ENCODE peak calls at places on chromosomes 3 and 15, in four cellular contexts. One of them, this sample, is unnamed.

GRCh38 chr3:16322189-16322588 is 57.2 kb downstream of the OXNAD1 start:
- DNase-seq in H9: no peak
- DNase-seq in left ventricle myocardium inferior: no peak
- DNase-seq in HFF-Myc: no peak
- DNase-seq in this sample: no peak

GRCh38 chr15:64205202-64205601 is 42.4 kb upstream of the PPIB start:
- DNase-seq in H9: no peak
- DNase-seq in left ventricle myocardium inferior: no peak
- DNase-seq in HFF-Myc: no peak
- DNase-seq in this sample: no peak

GRCh38 chr3:98784666-98785600 is 21.8 kb downstream of the ST3GAL6 start:
- DNase-seq in H9: no peak
- DNase-seq in left ventricle myocardium inferior: no peak
- DNase-seq in HFF-Myc: no peak
- DNase-seq in this sample: no peak

GRCh38 chr3:35744419-35744818 is 105.1 kb downstream of the ARPP21 start:
- DNase-seq in H9: peak
- DNase-seq in left ventricle myocardium inferior: no peak
- DNase-seq in HFF-Myc: no peak
- DNase-seq in this sample: no peak

GRCh38 chr3:100023150-100023549 is 91.2 kb downstream of the FILIP1L start:
- DNase-seq in H9: no peak
- DNase-seq in left ventricle myocardium inferior: no peak
- DNase-seq in HFF-Myc: no peak
- DNase-seq in this sample: no peak

GRCh38 chr3:58659051-58659675 is 7.4 kb downstream of the FAM3D start:
- DNase-seq in H9: peak
- DNase-seq in left ventricle myocardium inferior: no peak
- DNase-seq in HFF-Myc: no peak
- DNase-seq in this sample: no peak

GRCh38 chr3:126545544-126545943 is 13.2 kb downstream of the C3orf22 start:
- DNase-seq in H9: peak
- DNase-seq in left ventricle myocardium inferior: no peak
- DNase-seq in HFF-Myc: no peak
- DNase-seq in this sample: no peak

GRCh38 chr3:88617283-88617682 is 467.5 kb downstream of the C3orf38 start:
- DNase-seq in H9: no peak
- DNase-seq in left ventricle myocardium inferior: no peak
- DNase-seq in HFF-Myc: no peak
- DNase-seq in this sample: no peak

GRCh38 chr15:43920815-43921214 is 94.0 kb downstream of the WDR76 start:
- DNase-seq in H9: no peak
- DNase-seq in left ventricle myocardium inferior: no peak
- DNase-seq in HFF-Myc: no peak
- DNase-seq in this sample: no peak

GRCh38 chr3:186311431-186311830 is 50.6 kb downstream of the DGKG start:
- DNase-seq in H9: no peak
- DNase-seq in left ventricle myocardium inferior: no peak
- DNase-seq in HFF-Myc: no peak
- DNase-seq in this sample: no peak

GRCh38 chr15:71301958-71302621 is 186.8 kb downstream of the THSD4 start:
- DNase-seq in H9: no peak
- DNase-seq in left ventricle myocardium inferior: no peak
- DNase-seq in HFF-Myc: no peak
- DNase-seq in this sample: no peak

GRCh38 chr3:119524931-119525662 is 26.8 kb downstream of the TIMMDC1 start:
- DNase-seq in H9: peak
- DNase-seq in left ventricle myocardium inferior: no peak
- DNase-seq in HFF-Myc: no peak
- DNase-seq in this sample: no peak

GRCh38 chr3:186108106-186108940 is 566 bp downstream of the ETV5 start:
- DNase-seq in H9: peak
- DNase-seq in left ventricle myocardium inferior: peak
- DNase-seq in HFF-Myc: no peak
- DNase-seq in this sample: peak

GRCh38 chr3:61788623-61789507 is 227.5 kb downstream of the PTPRG start:
- DNase-seq in H9: no peak
- DNase-seq in left ventricle myocardium inferior: no peak
- DNase-seq in HFF-Myc: no peak
- DNase-seq in this sample: no peak

GRCh38 chr3:123712077-123712860 is 127.4 kb upstream of the HACD2 start:
- DNase-seq in H9: peak
- DNase-seq in left ventricle myocardium inferior: no peak
- DNase-seq in HFF-Myc: no peak
- DNase-seq in this sample: no peak

GRCh38 chr3:59286791-59287531 is 237.1 kb upstream of the CFAP20DC start:
- DNase-seq in H9: no peak
- DNase-seq in left ventricle myocardium inferior: no peak
- DNase-seq in HFF-Myc: no peak
- DNase-seq in this sample: no peak

GRCh38 chr15:68816158-68816557 is 4.5 kb downstream of the ANP32A start:
- DNase-seq in H9: no peak
- DNase-seq in left ventricle myocardium inferior: no peak
- DNase-seq in HFF-Myc: no peak
- DNase-seq in this sample: no peak

GRCh38 chr3:59641169-59641914 is 591.5 kb upstream of the CFAP20DC start:
- DNase-seq in H9: no peak
- DNase-seq in left ventricle myocardium inferior: peak
- DNase-seq in HFF-Myc: no peak
- DNase-seq in this sample: no peak

GRCh38 chr15:100727291-100727851 is 125.0 kb downstream of the ASB7 start:
- DNase-seq in H9: peak
- DNase-seq in left ventricle myocardium inferior: no peak
- DNase-seq in HFF-Myc: no peak
- DNase-seq in this sample: peak

GRCh38 chr15:51348688-51349087 is 7.2 kb downstream of the GLDN start:
- DNase-seq in H9: no peak
- DNase-seq in left ventricle myocardium inferior: no peak
- DNase-seq in HFF-Myc: no peak
- DNase-seq in this sample: no peak

GRCh38 chr15:47293763-47294162 is 423.5 kb upstream of the SEMA6D start:
- DNase-seq in H9: no peak
- DNase-seq in left ventricle myocardium inferior: peak
- DNase-seq in HFF-Myc: no peak
- DNase-seq in this sample: no peak

GRCh38 chr3:151351216-151351615 is 21.9 kb upstream of the P2RY13 start:
- DNase-seq in H9: no peak
- DNase-seq in left ventricle myocardium inferior: no peak
- DNase-seq in HFF-Myc: no peak
- DNase-seq in this sample: no peak

GRCh38 chr3:113736548-113737089 is 9.4 kb downstream of the NAA50 start:
- DNase-seq in H9: no peak
- DNase-seq in left ventricle myocardium inferior: no peak
- DNase-seq in HFF-Myc: peak
- DNase-seq in this sample: no peak

GRCh38 chr15:57691082-57691481 is 15.4 kb upstream of the POLR2M start:
- DNase-seq in H9: no peak
- DNase-seq in left ventricle myocardium inferior: no peak
- DNase-seq in HFF-Myc: no peak
- DNase-seq in this sample: no peak

GRCh38 chr3:16945330-16945729 is 60.6 kb downstream of the PLCL2 start:
- DNase-seq in H9: no peak
- DNase-seq in left ventricle myocardium inferior: no peak
- DNase-seq in HFF-Myc: peak
- DNase-seq in this sample: no peak

GRCh38 chr15:67253517-67254237 is 784 bp downstream of the AAGAB start:
- DNase-seq in H9: no peak
- DNase-seq in left ventricle myocardium inferior: no peak
- DNase-seq in HFF-Myc: no peak
- DNase-seq in this sample: no peak

GRCh38 chr15:58453931-58454793 is 22.4 kb downstream of the LIPC start:
- DNase-seq in H9: no peak
- DNase-seq in left ventricle myocardium inferior: no peak
- DNase-seq in HFF-Myc: no peak
- DNase-seq in this sample: no peak

GRCh38 chr3:38121451-38121831 is 15.5 kb downstream of the ACAA1 start:
- DNase-seq in H9: no peak
- DNase-seq in left ventricle myocardium inferior: no peak
- DNase-seq in HFF-Myc: no peak
- DNase-seq in this sample: no peak

GRCh38 chr3:188947983-188948657 is 223.7 kb upstream of the TPRG1 start:
- DNase-seq in H9: peak
- DNase-seq in left ventricle myocardium inferior: peak
- DNase-seq in HFF-Myc: peak
- DNase-seq in this sample: peak

GRCh38 chr3:65545429-65545828 is 493.3 kb downstream of the MAGI1 start:
- DNase-seq in H9: no peak
- DNase-seq in left ventricle myocardium inferior: no peak
- DNase-seq in HFF-Myc: no peak
- DNase-seq in this sample: no peak

GRCh38 chr15:32659340-32659831 is 17.9 kb downstream of the SCG5 start:
- DNase-seq in H9: no peak
- DNase-seq in left ventricle myocardium inferior: no peak
- DNase-seq in HFF-Myc: no peak
- DNase-seq in this sample: peak

GRCh38 chr15:31155136-31155535 is 53.6 kb upstream of the TRPM1 start:
- DNase-seq in H9: no peak
- DNase-seq in left ventricle myocardium inferior: no peak
- DNase-seq in HFF-Myc: no peak
- DNase-seq in this sample: no peak

GRCh38 chr15:79475312-79475711 is 43.2 kb downstream of the MINAR1 start:
- DNase-seq in H9: no peak
- DNase-seq in left ventricle myocardium inferior: no peak
- DNase-seq in HFF-Myc: no peak
- DNase-seq in this sample: no peak

GRCh38 chr3:59432676-59433075 is 382.9 kb upstream of the CFAP20DC start:
- DNase-seq in H9: no peak
- DNase-seq in left ventricle myocardium inferior: no peak
- DNase-seq in HFF-Myc: no peak
- DNase-seq in this sample: no peak

GRCh38 chr3:153414972-153415371 is 252.9 kb downstream of the RAP2B start:
- DNase-seq in H9: no peak
- DNase-seq in left ventricle myocardium inferior: no peak
- DNase-seq in HFF-Myc: no peak
- DNase-seq in this sample: no peak

DNA sequence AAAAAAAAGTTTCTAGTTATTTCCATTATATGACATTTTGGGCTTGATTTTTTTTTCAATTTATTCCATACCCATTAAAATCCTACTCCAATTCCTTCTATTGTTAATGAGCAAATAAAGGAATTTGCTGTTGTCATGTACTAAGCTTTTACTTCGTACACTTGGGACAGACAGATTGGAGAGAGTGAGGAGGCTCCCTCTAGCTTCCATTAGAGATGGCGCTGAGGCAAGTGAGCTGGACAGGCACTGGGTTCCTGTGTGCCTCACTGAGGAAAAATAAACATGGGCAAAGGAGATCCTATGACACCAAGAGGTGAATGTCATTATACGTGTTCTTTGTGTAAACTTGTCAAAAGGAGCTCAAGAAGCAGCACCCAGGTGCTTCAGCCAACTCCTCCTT is 441.1 kb upstream of the MDFIC2 start:
- DNase-seq in H9: peak
- DNase-seq in left ventricle myocardium inferior: no peak
- DNase-seq in HFF-Myc: no peak
- DNase-seq in this sample: no peak
- TF ChIP-seq CTCF in H9: peak
- TF ChIP-seq CTCF in left ventricle myocardium inferior: no peak
- TF ChIP-seq CTCF in HFF-Myc: peak
- TF ChIP-seq CTCF in this sample: no peak

DNA sequence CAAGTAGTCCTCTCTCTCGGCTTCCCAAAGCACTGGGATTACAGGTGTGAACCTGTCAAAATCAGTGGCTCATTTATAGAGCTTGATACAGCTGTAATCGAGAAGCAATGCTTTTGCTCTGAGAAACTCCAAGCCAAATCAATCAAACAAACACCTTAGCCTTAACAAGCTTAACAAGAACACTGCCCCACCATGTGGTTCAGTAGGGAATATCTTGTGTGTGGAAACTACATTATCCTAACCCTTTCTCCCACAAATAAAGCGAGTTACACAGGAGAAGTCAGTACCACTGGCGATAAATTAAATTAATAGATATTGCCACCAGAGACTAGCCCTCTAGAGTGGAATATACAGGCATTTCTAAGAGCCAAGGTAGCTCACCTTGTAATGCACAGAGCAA is 13.9 kb downstream of the CDAN1 start:
- DNase-seq in H9: no peak
- DNase-seq in left ventricle myocardium inferior: no peak
- DNase-seq in HFF-Myc: no peak
- DNase-seq in this sample: no peak
- TF ChIP-seq CTCF in H9: peak
- TF ChIP-seq CTCF in left ventricle myocardium inferior: peak
- TF ChIP-seq CTCF in HFF-Myc: peak
- TF ChIP-seq CTCF in this sample: no peak

DNA sequence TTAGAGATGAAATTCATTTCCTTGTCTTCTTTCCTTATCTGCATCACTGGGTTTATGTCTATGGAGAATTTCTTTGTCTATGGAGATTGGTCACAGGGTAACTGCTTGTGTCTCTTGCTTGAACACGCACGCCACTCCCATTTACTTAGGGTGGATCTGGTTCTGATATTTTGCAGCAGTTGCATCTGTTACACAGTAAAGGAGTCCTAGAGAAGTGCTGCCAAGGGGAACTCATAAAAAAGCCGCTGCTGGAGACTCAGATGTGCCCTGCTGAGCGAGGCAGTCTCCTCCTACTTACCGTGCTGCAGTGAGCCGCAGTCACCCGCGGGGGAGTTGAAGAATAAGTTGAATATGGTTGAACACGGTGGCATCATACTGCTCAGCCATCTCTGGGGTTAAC is 105.2 kb upstream of the KLHL25 start:
- DNase-seq in H9: no peak
- DNase-seq in left ventricle myocardium inferior: no peak
- DNase-seq in HFF-Myc: no peak
- DNase-seq in this sample: no peak
- TF ChIP-seq CTCF in H9: no peak
- TF ChIP-seq CTCF in left ventricle myocardium inferior: no peak
- TF ChIP-seq CTCF in HFF-Myc: no peak
- TF ChIP-seq CTCF in this sample: no peak

DNA sequence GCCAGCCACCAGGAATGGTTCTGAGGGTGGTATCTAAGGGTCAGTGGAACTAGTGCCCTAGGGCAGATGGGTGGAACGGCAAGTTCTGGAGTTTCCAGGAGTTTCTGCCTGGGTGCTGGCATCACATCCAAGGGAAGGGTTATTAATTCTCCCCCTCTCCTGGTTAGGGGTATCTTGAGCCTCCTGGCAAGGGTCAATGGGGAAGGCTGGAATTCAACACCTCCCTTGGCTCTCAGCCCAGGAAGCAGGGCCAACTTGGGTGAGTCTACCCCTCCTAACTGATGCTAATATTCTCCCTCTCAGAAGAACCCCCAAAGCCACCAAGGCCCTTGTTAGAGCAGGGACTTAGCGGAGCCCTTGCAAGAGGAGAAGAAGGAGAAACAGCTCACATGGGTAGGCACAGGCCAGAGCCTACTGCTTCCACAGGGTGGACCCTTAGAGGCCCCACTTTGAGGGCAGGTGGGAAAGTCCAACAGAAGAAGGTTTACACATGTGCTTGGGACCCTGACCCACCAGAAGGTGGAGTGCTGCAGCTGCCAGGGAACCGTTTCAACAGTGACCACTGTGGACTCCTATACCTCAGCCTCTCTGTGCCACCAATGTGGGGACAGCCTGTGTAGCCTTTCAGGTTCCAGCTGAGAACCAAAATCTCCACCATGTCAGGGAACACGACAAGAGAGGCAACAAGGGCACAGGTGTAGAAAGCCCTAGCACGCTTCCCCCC is 3.3 kb downstream of the TMEM115 start:
- DNase-seq in H9: no peak
- DNase-seq in left ventricle myocardium inferior: no peak
- DNase-seq in HFF-Myc: no peak
- DNase-seq in this sample: no peak
- TF ChIP-seq CTCF in H9: no peak
- TF ChIP-seq CTCF in left ventricle myocardium inferior: no peak
- TF ChIP-seq CTCF in HFF-Myc: no peak
- TF ChIP-seq CTCF in this sample: no peak

GRCh38 chr3:145952541-145952940 is 208.4 kb downstream of the PLOD2 start:
- DNase-seq in H9: no peak
- DNase-seq in left ventricle myocardium inferior: no peak
- DNase-seq in HFF-Myc: peak
- DNase-seq in this sample: no peak
- TF ChIP-seq CTCF in H9: no peak
- TF ChIP-seq CTCF in left ventricle myocardium inferior: no peak
- TF ChIP-seq CTCF in HFF-Myc: no peak
- TF ChIP-seq CTCF in this sample: no peak